ENCODE peak calls at places on chromosomes 2 and 18, in four cellular contexts. H, P, U and T are unnamed samples.

GRCh38 chr18:48023334-48024008 is 93.0 kb upstream of the SMAD2 start:
- DNase-seq in H (peak; percentile 13), U (no peak), P (no peak), T (peak; percentile 17)

GRCh38 chr2:149068996-149069888 is 30.7 kb downstream of the LYPD6B start:
- DNase-seq in H (no peak), P (no peak), U (no peak), T (no peak)

GRCh38 chr2:149725234-149725633 is 137.7 kb upstream of the MMADHC start:
- DNase-seq in H (no peak), U (no peak), P (no peak), T (no peak)

GRCh38 chr18:2826581-2826980 is 20.2 kb upstream of the EMILIN2 start:
- DNase-seq in P (no peak), U (no peak), H (no peak), T (no peak)

GRCh38 chr18:48122816-48123215 is 192.4 kb upstream of the SMAD2 start:
- DNase-seq in P (no peak), H (no peak), U (no peak), T (no peak)

GRCh38 chr2:64975232-64975791 is 13.9 kb upstream of the SLC1A4 start:
- DNase-seq in H (peak; percentile 88), U (no peak), P (no peak), T (no peak)

GRCh38 chr18:24089059-24089458 is 49.8 kb upstream of the CABYR start:
- DNase-seq in H (no peak), U (no peak), P (no peak), T (no peak)

GRCh38 chr2:128026422-128027277 is 1.2 kb downstream of the SAP130 start:
- DNase-seq in P (no peak), U (no peak), H (no peak), T (no peak)

GRCh38 chr18:68504441-68505221 is 210.3 kb downstream of the TMX3 start:
- DNase-seq in H (no peak), P (no peak), U (no peak), T (no peak)

GRCh38 chr2:86562485-86562890 is 755 bp downstream of the CHMP3 start:
- DNase-seq in P (no peak), U (no peak), H (no peak), T (no peak)

GRCh38 chr2:218196974-218197373 is 20.0 kb upstream of the ARPC2 start:
- DNase-seq in U (no peak), H (no peak), P (no peak), T (no peak)

GRCh38 chr2:68465081-68465916 is 1.8 kb downstream of the FBXO48 start:
- DNase-seq in H (no peak), U (no peak), P (no peak), T (no peak)

GRCh38 chr2:120989556-120989848 is 253.8 kb downstream of the GLI2 start:
- DNase-seq in H (no peak), U (no peak), P (no peak), T (no peak)

GRCh38 chr2:16249269-16250055 is 309.1 kb downstream of the MYCN start:
- DNase-seq in U (no peak), H (no peak), P (no peak), T (no peak)

GRCh38 chr18:78975699-78976098 is 3.9 kb upstream of the SALL3 start:
- DNase-seq in U (no peak), H (no peak), P (no peak), T (no peak)

GRCh38 chr2:36403675-36404230 is 48.2 kb downstream of the CRIM1 start:
- DNase-seq in P (no peak), H (peak; percentile 65), U (no peak), T (no peak)

GRCh38 chr2:207163053-207163814 is 2.5 kb downstream of the KLF7 start:
- DNase-seq in H (peak; percentile 75), P (no peak), U (no peak), T (no peak)

GRCh38 chr2:156601840-156602551 is 165.8 kb downstream of the GPD2 start:
- DNase-seq in H (no peak), P (no peak), U (no peak), T (no peak)

DNA sequence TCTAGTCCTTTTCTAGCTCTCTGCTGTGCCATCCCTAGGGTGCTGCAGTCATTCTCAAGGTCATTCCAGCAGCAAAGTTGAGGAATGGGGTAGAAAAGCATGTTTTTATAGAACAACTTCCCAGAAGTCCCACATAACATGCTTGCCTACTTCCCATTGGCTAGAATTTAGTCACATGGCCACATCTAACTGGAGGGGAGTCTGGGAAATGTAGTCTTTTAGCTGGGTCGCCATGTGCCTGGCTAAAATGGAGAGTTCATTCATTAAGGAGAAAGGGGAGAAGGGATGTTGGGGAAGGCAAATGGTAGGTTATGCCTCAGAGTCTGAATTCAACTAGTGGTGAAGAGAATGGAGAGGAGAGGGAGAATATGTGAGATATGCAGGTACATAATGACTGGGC is 85.7 kb downstream of the SLC4A3 start:
- DNase-seq in P (no peak), U (no peak), H (peak; percentile 36), T (peak; percentile 65)
- TF ChIP-seq BRCA1 in P (no peak), U (no peak), H (no peak), T (no peak)

GRCh38 chr2:152571035-152571766 is 146.1 kb downstream of the PRPF40A start:
- DNase-seq in P (no peak), H (no peak), U (no peak), T (no peak)
- TF ChIP-seq SIN3A in P (no peak), H (no peak), U (no peak), T (no peak)

GRCh38 chr2:237702439-237703397 is 75.3 kb downstream of the LRRFIP1 start:
- DNase-seq in U (no peak), P (no peak), H (no peak), T (no peak)
- TF ChIP-seq BRCA1 in U (no peak), P (no peak), H (no peak), T (no peak)

GRCh38 chr2:96265840-96266569 is at the start of the genes CIAO1 and TMEM127:
- DNase-seq in H (peak; percentile 98), U (peak; percentile 90), P (peak; percentile 84), T (peak; percentile 96)

GRCh38 chr2:96265349-96265839 is 403 bp downstream of the TMEM127 start:
- DNase-seq in H (peak; percentile 23), U (no peak), P (no peak), T (peak; percentile 73)

GRCh38 chr2:96264086-96264485 is 1.7 kb downstream of the TMEM127 start:
- DNase-seq in H (no peak), U (no peak), P (no peak), T (no peak)

GRCh38 chr2:96262306-96262705 is 3.5 kb downstream of the TMEM127 start:
- DNase-seq in P (no peak), U (no peak), H (no peak), T (no peak)

GRCh38 chr2:96264656-96265348 is 995 bp downstream of the TMEM127 start:
- DNase-seq in H (peak; percentile 54), P (no peak), U (no peak), T (no peak)
- TF ChIP-seq SIN3A in H (no peak), P (no peak), U (peak; percentile 40), T (no peak)

GRCh38 chr2:188601927-188602326 is 310.3 kb downstream of the GULP1 start:
- DNase-seq in U (no peak), H (no peak), P (no peak), T (no peak)
- TF ChIP-seq BRCA1 in U (no peak), H (no peak), P (no peak), T (no peak)

GRCh38 chr2:225040862-225041209 is 1.4 kb downstream of the DOCK10 start:
- DNase-seq in H (no peak), U (no peak), P (no peak), T (no peak)

GRCh38 chr2:225041210-225041870 is 928 bp downstream of the DOCK10 start:
- DNase-seq in H (no peak), P (no peak), U (peak; percentile 84), T (no peak)

GRCh38 chr2:225036431-225036830 is 5.8 kb downstream of the DOCK10 start:
- DNase-seq in U (no peak), P (no peak), H (no peak), T (no peak)

GRCh38 chr2:225037374-225038075 is 4.7 kb downstream of the DOCK10 start:
- DNase-seq in U (no peak), P (no peak), H (no peak), T (no peak)

GRCh38 chr2:225038076-225038571 is 4.1 kb downstream of the DOCK10 start:
- DNase-seq in U (no peak), H (no peak), P (no peak), T (no peak)
- TF ChIP-seq SIN3A in U (no peak), H (no peak), P (no peak), T (no peak)

GRCh38 chr2:200319587-200320337 is 13.3 kb downstream of the SPATS2L start:
- DNase-seq in P (no peak), U (no peak), H (peak; percentile 92), T (no peak)
- TF ChIP-seq BRCA1 in P (no peak), U (no peak), H (no peak), T (no peak)

DNA sequence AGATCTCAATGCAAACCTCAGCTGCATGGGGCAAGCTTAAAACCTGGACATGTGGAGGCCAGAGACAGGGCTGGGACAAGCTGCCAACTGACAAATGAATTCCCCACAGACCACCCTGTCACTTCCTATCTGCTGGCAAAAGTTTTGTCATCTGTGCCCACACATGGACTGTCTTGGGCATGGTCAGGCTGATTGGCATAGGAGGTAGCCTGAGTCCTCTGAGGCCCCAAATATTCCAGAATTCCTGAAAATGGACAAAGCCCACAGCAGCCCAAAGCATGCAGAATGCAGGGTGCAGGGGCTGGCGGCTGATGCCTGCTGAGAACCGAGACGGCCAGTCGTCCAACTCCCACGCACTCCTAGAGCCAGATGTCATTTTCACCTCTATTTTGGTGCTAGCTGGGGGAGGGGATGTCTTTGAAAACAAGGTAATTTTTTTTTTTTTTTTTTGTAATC is 73.8 kb downstream of the SDC1 start:
- DNase-seq in U (peak; percentile 48), P (no peak), H (no peak), T (no peak)
- TF ChIP-seq SIN3A in U (no peak), P (no peak), H (no peak), T (no peak)

GRCh38 chr2:172462393-172463381 is 35.3 kb downstream of the ITGA6 start:
- DNase-seq in H (no peak), U (peak; percentile 23), P (no peak), T (no peak)

GRCh38 chr2:172461591-172462392 is 34.4 kb downstream of the ITGA6 start:
- DNase-seq in H (peak; percentile 44), P (peak; percentile 46), U (no peak), T (peak; percentile 66)

GRCh38 chr2:172458561-172459124 is 31.3 kb downstream of the ITGA6 start:
- DNase-seq in P (no peak), H (no peak), U (no peak), T (no peak)

GRCh38 chr2:172457606-172458005 is 30.2 kb downstream of the ITGA6 start:
- DNase-seq in P (no peak), H (no peak), U (no peak), T (no peak)

DNA sequence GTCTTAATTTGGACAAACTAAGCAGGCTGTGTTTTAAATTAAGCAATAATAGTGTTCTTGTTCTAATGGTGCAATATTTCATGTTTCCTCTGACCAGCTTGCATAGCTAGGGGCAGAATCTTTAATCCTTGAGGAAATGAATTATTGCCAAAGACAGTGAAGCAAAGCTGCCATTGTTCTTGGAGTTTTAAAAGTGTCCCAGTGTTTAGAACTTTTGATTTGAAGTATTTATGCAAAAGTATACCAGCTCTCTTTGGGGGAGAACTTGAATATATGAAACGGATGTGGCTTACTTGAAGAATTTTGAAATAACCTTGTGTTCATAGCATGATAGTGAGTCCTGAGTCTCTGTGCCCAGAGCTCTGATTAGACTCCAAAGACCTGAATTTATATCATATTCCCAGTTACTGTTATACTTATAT is 33.4 kb downstream of the ITGA6 start:
- DNase-seq in P (no peak), U (no peak), H (no peak), T (no peak)
- TF ChIP-seq BRCA1 in P (no peak), U (no peak), H (no peak), T (no peak)